ENCODE peak calls at places on chromosomes 12 and 14, in four cellular contexts. One of them, this sample, is unnamed.
A peak's percentile ranks its signal among the peaks of the same experiment; 100 is the strongest.

GRCh38 chr12:20865873-20866272 is 55.4 kb downstream of the SLCO1B3 start:
- DNase-seq in stomach: no peak
- DNase-seq in GM23338: no peak
- DNase-seq in breast epithelium: no peak
- DNase-seq in this sample: no peak

GRCh38 chr12:70178038-70178437 is 65.2 kb upstream of the CNOT2 start:
- DNase-seq in stomach: no peak
- DNase-seq in GM23338: no peak
- DNase-seq in breast epithelium: no peak
- DNase-seq in this sample: no peak

GRCh38 chr12:75641031-75641780 is 129.8 kb upstream of the KRR1 start:
- DNase-seq in stomach: no peak
- DNase-seq in GM23338: no peak
- DNase-seq in breast epithelium: no peak
- DNase-seq in this sample: no peak

GRCh38 chr14:70425349-70425748 is 8.5 kb upstream of the SYNJ2BP start:
- DNase-seq in stomach: peak; percentile 27
- DNase-seq in GM23338: no peak
- DNase-seq in breast epithelium: peak; percentile 58
- DNase-seq in this sample: no peak

GRCh38 chr14:89842852-89843251 is 111.7 kb downstream of the EFCAB11 start:
- DNase-seq in stomach: no peak
- DNase-seq in GM23338: no peak
- DNase-seq in breast epithelium: no peak
- DNase-seq in this sample: no peak

GRCh38 chr14:65993103-65993502 is 493.1 kb upstream of the CCDC196 start:
- DNase-seq in stomach: no peak
- DNase-seq in GM23338: no peak
- DNase-seq in breast epithelium: no peak
- DNase-seq in this sample: no peak

GRCh38 chr12:48943221-48943620 is 14.1 kb downstream of the ARF3 start:
- DNase-seq in stomach: no peak
- DNase-seq in GM23338: no peak
- DNase-seq in breast epithelium: no peak
- DNase-seq in this sample: no peak

GRCh38 chr14:33285902-33286700 is 347.4 kb downstream of the NPAS3 start:
- DNase-seq in stomach: no peak
- DNase-seq in GM23338: no peak
- DNase-seq in breast epithelium: no peak
- DNase-seq in this sample: no peak

GRCh38 chr14:61145258-61145902 is 135.8 kb downstream of the TMEM30B start:
- DNase-seq in stomach: no peak
- DNase-seq in GM23338: no peak
- DNase-seq in breast epithelium: no peak
- DNase-seq in this sample: no peak

GRCh38 chr12:70648191-70648590 is 11.0 kb upstream of the PTPRB start:
- DNase-seq in stomach: no peak
- DNase-seq in GM23338: no peak
- DNase-seq in breast epithelium: no peak
- DNase-seq in this sample: no peak

GRCh38 chr12:4763549-4763948 is 43.3 kb downstream of the GALNT8 start:
- DNase-seq in stomach: no peak
- DNase-seq in GM23338: peak; percentile 96
- DNase-seq in breast epithelium: no peak
- DNase-seq in this sample: no peak

GRCh38 chr12:108839890-108840230 is 17.5 kb downstream of the SSH1 start:
- DNase-seq in stomach: no peak
- DNase-seq in GM23338: no peak
- DNase-seq in breast epithelium: no peak
- DNase-seq in this sample: no peak

GRCh38 chr12:96141216-96141944 is 52.8 kb upstream of the ELK3 start:
- DNase-seq in stomach: no peak
- DNase-seq in GM23338: no peak
- DNase-seq in breast epithelium: no peak
- DNase-seq in this sample: no peak

GRCh38 chr12:109777544-109777943 is 55.7 kb downstream of the TRPV4 start:
- DNase-seq in stomach: no peak
- DNase-seq in GM23338: peak; percentile 52
- DNase-seq in breast epithelium: no peak
- DNase-seq in this sample: no peak

GRCh38 chr14:104731249-104731924 is 7.4 kb downstream of the ADSS1 start:
- DNase-seq in stomach: no peak
- DNase-seq in GM23338: peak; percentile 87
- DNase-seq in breast epithelium: no peak
- DNase-seq in this sample: no peak

GRCh38 chr12:110059651-110060000 is 11.3 kb upstream of the C12orf76 start:
- DNase-seq in stomach: no peak
- DNase-seq in GM23338: no peak
- DNase-seq in breast epithelium: no peak
- DNase-seq in this sample: no peak

GRCh38 chr12:95440401-95440800 is 33.6 kb upstream of the METAP2 start:
- DNase-seq in stomach: no peak
- DNase-seq in GM23338: no peak
- DNase-seq in breast epithelium: no peak
- DNase-seq in this sample: no peak

GRCh38 chr12:47729233-47729632 is 3.9 kb upstream of the ENDOU start:
- DNase-seq in stomach: no peak
- DNase-seq in GM23338: no peak
- DNase-seq in breast epithelium: no peak
- DNase-seq in this sample: no peak

GRCh38 chr14:90058876-90059458 is 2.8 kb upstream of the KCNK13 start:
- DNase-seq in stomach: no peak
- DNase-seq in GM23338: no peak
- DNase-seq in breast epithelium: no peak
- DNase-seq in this sample: no peak

GRCh38 chr12:1939745-1940607 is 21.5 kb upstream of the CACNA2D4 start:
- DNase-seq in stomach: peak; percentile 91
- DNase-seq in GM23338: peak; percentile 82
- DNase-seq in breast epithelium: peak; percentile 89
- DNase-seq in this sample: peak; percentile 91

GRCh38 chr12:27305673-27306504 is 26.7 kb upstream of the BMAL2 start:
- DNase-seq in stomach: no peak
- DNase-seq in GM23338: peak; percentile 63
- DNase-seq in breast epithelium: no peak
- DNase-seq in this sample: no peak

GRCh38 chr12:104249017-104249416 is 33.4 kb downstream of the TXNRD1 start:
- DNase-seq in stomach: no peak
- DNase-seq in GM23338: no peak
- DNase-seq in breast epithelium: no peak
- DNase-seq in this sample: no peak

GRCh38 chr12:24760162-24760561 is 188.7 kb downstream of the BCAT1 start:
- DNase-seq in stomach: no peak
- DNase-seq in GM23338: peak; percentile 11
- DNase-seq in breast epithelium: no peak
- DNase-seq in this sample: no peak

GRCh38 chr14:28142400-28143015 is 624.1 kb upstream of the FOXG1 start:
- DNase-seq in stomach: no peak
- DNase-seq in GM23338: peak; percentile 57
- DNase-seq in breast epithelium: no peak
- DNase-seq in this sample: no peak

GRCh38 chr12:52263761-52264434 is 10.5 kb upstream of the KRT86 start:
- DNase-seq in stomach: no peak
- DNase-seq in GM23338: no peak
- DNase-seq in breast epithelium: no peak
- DNase-seq in this sample: peak; percentile 44
- H3K27ac ChIP-seq in stomach: no peak overlapping the region
- H3K27ac ChIP-seq in GM23338: no peak overlapping the region
- H3K27ac ChIP-seq in breast epithelium: no peak overlapping the region
- H3K27ac ChIP-seq in this sample: no peak overlapping the region

GRCh38 chr12:91892081-91892855 is 253.4 kb downstream of the BTG1 start:
- DNase-seq in stomach: no peak
- DNase-seq in GM23338: no peak
- DNase-seq in breast epithelium: no peak
- DNase-seq in this sample: no peak

GRCh38 chr12:91890742-91891141 is 254.9 kb downstream of the BTG1 start:
- DNase-seq in stomach: no peak
- DNase-seq in GM23338: no peak
- DNase-seq in breast epithelium: no peak
- DNase-seq in this sample: no peak

GRCh38 chr12:91896725-91897515 is 248.7 kb downstream of the BTG1 start:
- DNase-seq in stomach: no peak
- DNase-seq in GM23338: no peak
- DNase-seq in breast epithelium: no peak
- DNase-seq in this sample: no peak

GRCh38 chr12:91894911-91895310 is 250.7 kb downstream of the BTG1 start:
- DNase-seq in stomach: no peak
- DNase-seq in GM23338: no peak
- DNase-seq in breast epithelium: no peak
- DNase-seq in this sample: no peak

GRCh38 chr12:91893476-91893875 is 252.2 kb downstream of the BTG1 start:
- DNase-seq in stomach: no peak
- DNase-seq in GM23338: no peak
- DNase-seq in breast epithelium: no peak
- DNase-seq in this sample: no peak
- TF ChIP-seq POLR2AphosphoS5 in stomach: no peak
- TF ChIP-seq POLR2AphosphoS5 in GM23338: no peak
- TF ChIP-seq POLR2AphosphoS5 in breast epithelium: no peak
- TF ChIP-seq POLR2AphosphoS5 in this sample: no peak

GRCh38 chr12:52037248-52037861 is 13.9 kb upstream of the NR4A1 start:
- DNase-seq in stomach: peak; percentile 54
- DNase-seq in GM23338: peak; percentile 79
- DNase-seq in breast epithelium: peak; percentile 75
- DNase-seq in this sample: peak; percentile 94
- H3K4me1 ChIP-seq in stomach: peaks cover 28% of the 10 kb centered on the region
- H3K4me1 ChIP-seq in GM23338: peaks cover 14% of the 10 kb centered on the region
- H3K4me1 ChIP-seq in breast epithelium: peaks cover 11% of the 10 kb centered on the region
- H3K4me1 ChIP-seq in this sample: peaks cover 61% of the 10 kb centered on the region

DNA sequence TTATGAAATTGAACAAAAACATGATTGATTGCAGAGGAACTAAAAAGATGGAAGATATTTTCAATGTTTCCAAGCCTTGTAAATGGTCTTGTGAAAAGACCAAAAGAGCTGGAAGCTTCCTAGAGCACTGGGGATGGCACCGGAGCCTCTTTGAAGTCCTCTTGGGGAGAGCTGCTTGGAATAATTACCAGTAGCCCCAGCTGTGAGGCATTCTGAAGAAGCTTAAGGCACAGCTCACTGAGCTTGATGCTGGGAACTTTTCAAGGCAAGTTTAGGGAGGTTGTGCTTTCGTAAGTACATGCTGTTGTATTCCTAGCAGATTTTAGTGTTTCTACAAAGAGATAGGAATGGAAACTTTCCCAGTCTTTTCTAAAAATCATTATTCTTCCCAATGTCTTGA is 13.9 kb downstream of the PDZRN4 start:
- DNase-seq in stomach: no peak
- DNase-seq in GM23338: no peak
- DNase-seq in breast epithelium: no peak
- DNase-seq in this sample: no peak
- H3K27ac ChIP-seq in stomach: no peak overlapping the region
- H3K27ac ChIP-seq in GM23338: no peak overlapping the region
- H3K27ac ChIP-seq in breast epithelium: no peak overlapping the region
- H3K27ac ChIP-seq in this sample: no peak overlapping the region

GRCh38 chr12:124683330-124683662 is 115.9 kb upstream of the NCOR2 start:
- DNase-seq in stomach: peak; percentile 72
- DNase-seq in GM23338: peak; percentile 53
- DNase-seq in breast epithelium: no peak
- DNase-seq in this sample: no peak
- TF ChIP-seq POLR2AphosphoS5 in stomach: no peak
- TF ChIP-seq POLR2AphosphoS5 in GM23338: no peak
- TF ChIP-seq POLR2AphosphoS5 in breast epithelium: no peak
- TF ChIP-seq POLR2AphosphoS5 in this sample: no peak

GRCh38 chr14:25004389-25004809 is 45.5 kb downstream of the STXBP6 start:
- DNase-seq in stomach: no peak
- DNase-seq in GM23338: no peak
- DNase-seq in breast epithelium: no peak
- DNase-seq in this sample: no peak
- H3K4me1 ChIP-seq in stomach: no peaks in the 10 kb centered on the region
- H3K4me1 ChIP-seq in GM23338: peaks cover 13% of the 10 kb centered on the region
- H3K4me1 ChIP-seq in breast epithelium: no peaks in the 10 kb centered on the region
- H3K4me1 ChIP-seq in this sample: peaks cover 18% of the 10 kb centered on the region

DNA sequence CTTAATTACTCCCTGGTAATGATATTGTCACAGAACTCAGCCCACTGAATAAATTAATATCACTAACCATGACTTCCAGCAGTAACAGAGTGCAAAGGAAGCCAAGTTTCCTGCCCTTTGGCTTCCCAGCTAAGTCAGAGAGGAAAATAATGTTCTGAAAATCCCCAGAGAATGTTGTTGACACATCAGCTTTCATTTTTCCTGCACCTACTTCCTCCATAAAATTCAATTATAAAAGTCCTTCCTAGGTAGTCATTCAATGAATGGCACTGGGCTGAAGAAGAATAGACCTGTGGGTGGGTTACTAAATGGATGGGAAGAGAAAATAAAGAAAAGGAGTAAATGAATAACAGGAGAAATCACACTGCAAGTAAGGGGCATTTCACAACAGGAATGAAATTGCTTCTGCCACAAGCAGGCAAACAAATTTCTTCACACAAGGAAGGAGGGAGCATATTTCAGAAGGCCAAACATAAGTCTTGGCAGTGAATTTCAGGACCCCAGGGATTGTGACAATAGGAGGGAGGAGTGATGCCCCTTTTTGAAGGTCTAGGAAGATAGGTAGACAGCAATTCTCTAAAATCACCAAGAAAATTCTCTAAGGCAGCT is 73.2 kb upstream of the MDM1 start:
- DNase-seq in stomach: no peak
- DNase-seq in GM23338: no peak
- DNase-seq in breast epithelium: no peak
- DNase-seq in this sample: no peak
- H3K27ac ChIP-seq in stomach: peak overlapping the region; percentile 79
- H3K27ac ChIP-seq in GM23338: no peak overlapping the region
- H3K27ac ChIP-seq in breast epithelium: peak overlapping the region; percentile 82
- H3K27ac ChIP-seq in this sample: peak overlapping the region; percentile 62

This sample was measured in suprapubic skin.